ENCODE peak calls at places on chromosomes 4 and X, in four cellular contexts. V, A, E and O are unnamed samples.

GRCh38 chr4:76905521-76905920 is 7.6 kb upstream of the SOWAHB start:
- DNase-seq in V (no peak), A (no peak), E (no peak), O (peak)

GRCh38 chr4:139229534-139230039 is 50.4 kb downstream of the MGARP start:
- DNase-seq in V (peak), A (no peak), E (no peak), O (no peak)

GRCh38 chr4:76407440-76408119 is 13.4 kb downstream of the CCDC158 start:
- DNase-seq in V (no peak), A (no peak), E (no peak), O (no peak)

GRCh38 chr4:172220679-172221078 is 407.5 kb downstream of the GALNTL6 start:
- DNase-seq in V (no peak), A (no peak), E (no peak), O (no peak)

GRCh38 chrX:98490670-98491069 is 1607.0 kb downstream of the RPA4 start:
- DNase-seq in V (no peak), A (no peak), E (no peak), O (no peak)

GRCh38 chr4:155445306-155445705 is 68.5 kb upstream of the MAP9 start:
- DNase-seq in V (no peak), A (no peak), E (no peak), O (no peak)

GRCh38 chr4:28536124-28536523 is 1675.5 kb downstream of the STIM2 start:
- DNase-seq in V (no peak), A (no peak), E (no peak), O (no peak)

GRCh38 chr4:17033256-17034245 is 135.1 kb upstream of the LDB2 start:
- DNase-seq in V (no peak), A (no peak), E (no peak), O (no peak)

GRCh38 chr4:165563851-165564250 is 185.0 kb downstream of the CPE start:
- DNase-seq in V (no peak), A (no peak), E (no peak), O (no peak)